ENCODE peak calls at places on chromosomes 12 and 14, in eight cellular contexts. L is body of pancreas, O is stomach, Y is IMR-90, F is sigmoid colon, W is tibial nerve, N is adrenal gland, H is ovary. G is an unnamed sample. For H3K4me1, the result is how much of the 10 kb centered on the place peaks cover.

GRCh38 chr12:57449375-57449774 is 5.7 kb upstream of the INHBE start:
- DNase-seq in L (no peak), O (no peak), Y (no peak), F (no peak), W (no peak), N (no peak), H (no peak), G (no peak)

GRCh38 chr12:49661191-49661590 is 37.8 kb downstream of the PRPF40B start:
- DNase-seq in L (no peak), O (no peak), Y (no peak), F (no peak), W (no peak), N (no peak), H (no peak), G (no peak)

GRCh38 chr14:103628684-103629502 is at the start of gene KLC1:
- DNase-seq in L (peak), O (peak), Y (peak), F (peak), W (peak), N (peak), H (peak), G (peak)

GRCh38 chr12:7078163-7078562 is 14.1 kb downstream of the C1R start:
- DNase-seq in L (no peak), O (no peak), Y (no peak), F (no peak), W (no peak), N (no peak), H (no peak), G (no peak)

GRCh38 chr14:104941508-104942365 is 17.1 kb downstream of the PLD4 start:
- DNase-seq in L (no peak), O (no peak), Y (no peak), F (peak), W (no peak), N (no peak), H (no peak), G (no peak)

GRCh38 chr14:37599527-37600368 is 4.3 kb downstream of the TTC6 start:
- DNase-seq in L (no peak), O (no peak), Y (no peak), F (no peak), W (no peak), N (no peak), H (no peak), G (no peak)

GRCh38 chr14:97626088-97626487 is 828.9 kb downstream of the VRK1 start:
- DNase-seq in L (no peak), O (no peak), Y (no peak), F (no peak), W (no peak), N (no peak), H (no peak), G (no peak)

GRCh38 chr14:39884091-39884490 is 451.9 kb upstream of the FBXO33 start:
- DNase-seq in L (no peak), O (no peak), Y (no peak), F (no peak), W (no peak), N (no peak), H (no peak), G (no peak)

GRCh38 chr14:25484194-25484593 is 434.2 kb upstream of the STXBP6 start:
- DNase-seq in L (no peak), O (no peak), Y (no peak), F (no peak), W (no peak), N (no peak), H (no peak), G (no peak)

GRCh38 chr14:55803506-55804197 is 223.6 kb downstream of the KTN1 start:
- DNase-seq in L (no peak), O (no peak), Y (no peak), F (no peak), W (no peak), N (no peak), H (no peak), G (no peak)

GRCh38 chr12:93402333-93403311 is 24.9 kb downstream of the NUDT4 start:
- DNase-seq in L (no peak), O (no peak), Y (no peak), F (no peak), W (no peak), N (no peak), H (no peak), G (no peak)

GRCh38 chr12:104060791-104061190 is 3.5 kb upstream of the HCFC2 start:
- DNase-seq in L (no peak), O (no peak), Y (no peak), F (no peak), W (no peak), N (no peak), H (no peak), G (no peak)

GRCh38 chr12:100651694-100652093 is 78.2 kb downstream of the GAS2L3 start:
- DNase-seq in L (no peak), O (no peak), Y (no peak), F (no peak), W (no peak), N (no peak), H (no peak), G (no peak)

GRCh38 chr12:25590021-25590721 is 37.1 kb upstream of the LMNTD1 start:
- DNase-seq in L (no peak), O (no peak), Y (no peak), F (no peak), W (no peak), N (no peak), H (no peak), G (no peak)

GRCh38 chr12:81080431-81080983 is 2.6 kb downstream of the ACSS3 start:
- DNase-seq in L (no peak), O (no peak), Y (peak), F (no peak), W (no peak), N (no peak), H (no peak), G (peak)

GRCh38 chr12:101570022-101570421 is 24.7 kb upstream of the MYBPC1 start:
- DNase-seq in L (no peak), O (no peak), Y (peak), F (no peak), W (no peak), N (no peak), H (no peak), G (peak)

GRCh38 chr12:101552277-101552676 is 42.5 kb upstream of the MYBPC1 start:
- DNase-seq in L (no peak), O (no peak), Y (peak), F (no peak), W (no peak), N (no peak), H (peak), G (no peak)

GRCh38 chr12:1932264-1932777 is 13.9 kb upstream of the CACNA2D4 start:
- DNase-seq in L (no peak), O (peak), Y (no peak), F (peak), W (no peak), N (peak), H (no peak), G (peak)

GRCh38 chr14:71319646-71320045 is 412.4 kb downstream of the PCNX1 start:
- DNase-seq in L (no peak), O (no peak), Y (peak), F (no peak), W (no peak), N (peak), H (no peak), G (no peak)

GRCh38 chr12:76329163-76329562 is 19.1 kb downstream of the BBS10 start:
- DNase-seq in L (no peak), O (no peak), Y (peak), F (no peak), W (no peak), N (no peak), H (no peak), G (no peak)

GRCh38 chr14:51394391-51394790 is 154.3 kb downstream of the TMX1 start:
- DNase-seq in L (no peak), O (no peak), Y (peak), F (no peak), W (no peak), N (no peak), H (no peak), G (peak)

GRCh38 chr12:21894792-21895392 is 46.3 kb downstream of the ABCC9 start:
- DNase-seq in L (no peak), O (no peak), Y (peak), F (peak), W (no peak), N (no peak), H (no peak), G (no peak)

GRCh38 chr14:76867536-76868452 is 41.6 kb downstream of the LRRC74A start:
- DNase-seq in L (no peak), O (peak), Y (no peak), F (no peak), W (no peak), N (no peak), H (no peak), G (no peak)

GRCh38 chr12:76595056-76595455 is 35.5 kb upstream of the OSBPL8 start:
- DNase-seq in L (no peak), O (no peak), Y (no peak), F (no peak), W (no peak), N (no peak), H (no peak), G (no peak)

GRCh38 chr14:95207475-95208253 is 50.3 kb upstream of the DICER1 start:
- DNase-seq in L (no peak), O (no peak), Y (no peak), F (peak), W (no peak), N (no peak), H (no peak), G (no peak)

DNA sequence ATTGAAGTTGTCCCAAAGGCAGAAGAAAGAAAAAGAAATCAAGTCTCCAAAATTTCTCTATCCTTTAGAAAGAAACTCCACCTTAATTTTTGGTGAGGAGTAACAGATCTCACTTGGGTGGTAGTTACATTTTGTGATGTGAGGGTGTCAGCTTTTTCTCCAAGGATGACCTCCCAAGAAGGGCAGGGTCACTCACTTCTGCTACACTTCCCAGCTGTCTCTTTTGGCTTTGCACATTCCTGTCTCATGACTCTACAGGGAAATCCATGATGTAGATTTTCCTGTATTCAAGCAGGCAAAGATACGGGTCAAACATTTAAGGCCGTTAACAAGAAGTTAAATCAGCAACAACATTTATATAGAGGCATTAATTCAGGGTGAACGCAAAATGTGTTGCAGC is 1016.4 kb downstream of the NRXN3 start:
- DNase-seq in L (no peak), O (no peak), Y (peak), F (no peak), W (no peak), N (no peak), H (no peak), G (no peak)
- H3K27ac ChIP-seq in L (no peak), O (no peak), Y (no peak), F (no peak), W (no peak), N (no peak), H (no peak), G (no peak)

GRCh38 chr14:85577542-85578140 is 47.7 kb downstream of the FLRT2 start:
- DNase-seq in L (no peak), O (no peak), Y (no peak), F (no peak), W (no peak), N (no peak), H (no peak), G (no peak)
- H3K4me1 ChIP-seq in L (half or more), O (under half), Y (under half), F (under half), W (half or more), N (under half), H (under half), G (under half)

DNA sequence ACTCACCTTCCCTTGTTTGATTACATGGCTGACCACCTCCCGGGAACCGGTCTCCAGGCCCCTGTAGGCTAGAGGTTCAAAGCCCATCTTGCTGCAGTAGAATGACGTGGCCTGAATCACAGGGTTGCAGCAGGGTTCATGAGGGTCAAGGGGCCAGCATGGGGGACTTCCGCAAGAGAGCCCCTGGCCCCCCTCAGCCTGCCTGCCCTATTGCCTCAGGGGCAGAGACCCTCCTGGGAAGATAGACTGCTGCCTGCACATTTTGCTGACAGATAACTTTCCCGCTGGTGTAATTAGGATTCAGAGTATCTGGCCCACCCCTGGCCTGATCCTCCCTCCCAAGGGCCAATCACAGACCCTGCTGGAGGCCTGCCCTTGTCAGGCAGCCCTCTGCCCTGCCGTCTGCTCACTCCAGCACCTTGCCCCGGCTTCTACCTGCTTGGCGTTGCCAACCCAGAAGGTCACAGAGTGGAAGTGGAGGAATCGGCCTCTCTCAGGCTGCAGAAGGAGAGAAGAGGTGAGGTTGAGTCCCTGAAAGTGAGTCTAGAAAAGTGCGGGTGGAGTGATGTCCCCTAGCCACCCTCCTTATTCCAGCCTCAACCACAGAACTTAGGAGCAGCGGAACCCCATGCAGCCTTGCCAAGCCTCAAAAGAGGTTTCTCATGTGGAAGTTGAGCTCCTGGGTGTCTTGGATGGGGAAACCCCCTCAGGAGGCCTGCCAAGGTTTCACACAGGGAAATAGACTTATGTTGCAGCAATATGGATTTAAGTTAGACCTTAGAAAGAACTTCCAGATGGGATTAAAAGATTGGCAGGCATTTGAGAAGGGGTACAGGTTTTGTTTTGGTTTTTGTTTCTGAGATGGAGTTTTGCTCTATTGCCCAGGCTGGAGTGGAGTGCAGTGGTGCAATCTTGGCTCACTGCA is 1.1 kb downstream of the HPD start:
- DNase-seq in L (no peak), O (no peak), Y (no peak), F (no peak), W (no peak), N (no peak), H (no peak), G (no peak)
- TF ChIP-seq POLR2A in L (no peak), O (no peak), Y (no peak), F (no peak), W (no peak), N (no peak), H (no peak), G (no peak)

DNA sequence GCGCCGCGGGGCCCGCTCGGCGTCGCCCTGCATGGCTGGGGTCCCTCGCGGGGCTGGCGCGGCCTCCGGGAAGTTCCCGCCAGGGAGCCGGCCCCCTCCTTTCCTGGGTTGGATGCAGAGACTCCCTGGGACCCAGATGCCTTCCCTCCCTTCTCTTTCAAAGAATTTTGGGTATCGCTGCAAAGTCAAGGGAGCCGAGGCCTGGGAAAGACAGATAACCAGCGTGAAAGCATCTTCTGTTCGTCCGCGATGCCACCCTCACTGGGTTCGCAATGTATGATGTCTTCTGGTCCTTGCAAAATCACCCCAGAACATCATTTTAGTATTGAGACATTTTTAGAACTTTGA is 436 bp downstream of the IRAK3 start:
- DNase-seq in L (no peak), O (no peak), Y (no peak), F (no peak), W (no peak), N (no peak), H (no peak), G (no peak)
- H3K27ac ChIP-seq in L (peak), O (peak), Y (no peak), F (peak), W (peak), N (peak), H (peak), G (peak)

GRCh38 chr14:93032301-93032929 is 83.3 kb downstream of the ITPK1 start:
- DNase-seq in L (no peak), O (no peak), Y (no peak), F (no peak), W (no peak), N (no peak), H (no peak), G (no peak)

GRCh38 chr14:93029911-93030555 is 85.7 kb downstream of the ITPK1 start:
- DNase-seq in L (no peak), O (no peak), Y (peak), F (no peak), W (no peak), N (no peak), H (no peak), G (no peak)

GRCh38 chr14:93033039-93033982 is 82.4 kb downstream of the ITPK1 start:
- DNase-seq in L (no peak), O (no peak), Y (no peak), F (no peak), W (no peak), N (no peak), H (no peak), G (no peak)

GRCh38 chr14:93030761-93031160 is 85.0 kb downstream of the ITPK1 start:
- DNase-seq in L (no peak), O (no peak), Y (no peak), F (no peak), W (no peak), N (no peak), H (no peak), G (no peak)

DNA sequence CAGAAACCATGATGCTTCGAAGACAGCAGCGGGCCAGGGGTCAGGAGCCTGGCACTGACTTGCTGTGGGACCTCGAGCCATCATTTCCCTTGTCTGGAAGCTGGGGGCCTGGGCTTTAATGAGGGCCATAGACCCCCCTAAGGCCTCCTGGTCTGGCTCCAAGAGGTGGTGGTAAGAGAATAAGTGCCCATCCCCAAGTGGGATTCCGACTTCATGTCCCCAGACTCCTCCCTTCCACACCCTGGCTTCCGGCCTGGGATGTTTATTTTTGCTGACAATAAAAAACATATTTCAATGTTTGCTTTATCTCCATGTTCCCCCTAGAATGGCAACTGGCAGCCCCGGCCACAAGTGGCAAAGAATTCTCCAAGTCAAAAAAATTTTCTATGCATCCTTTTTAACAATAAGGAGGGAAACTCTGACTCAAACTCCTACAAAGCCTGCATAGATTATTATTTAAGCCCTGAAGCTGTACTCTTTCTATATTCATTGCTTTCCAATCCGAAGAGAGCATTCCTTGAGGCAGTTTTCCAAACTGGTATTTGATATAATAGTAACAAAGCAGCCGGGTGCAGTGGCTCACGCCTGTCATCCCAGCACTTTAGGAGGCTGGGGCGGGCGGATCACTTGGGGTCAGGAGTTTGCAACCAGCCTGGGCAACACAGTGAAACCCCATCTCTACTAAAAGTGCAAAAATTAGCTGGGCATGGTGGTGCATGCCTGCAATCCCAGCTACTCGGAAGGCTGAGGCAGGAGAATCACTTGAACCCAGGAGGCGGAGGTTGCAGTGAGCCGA is 84.0 kb downstream of the ITPK1 start:
- DNase-seq in L (no peak), O (no peak), Y (no peak), F (no peak), W (no peak), N (no peak), H (no peak), G (no peak)
- H3K4me1 ChIP-seq in L (under half), O (under half), Y (under half), F (half or more), W (half or more), N (under half), H (under half), G (under half)

GRCh38 chr12:112841891-112842290 is 50.3 kb downstream of the RPH3A start:
- DNase-seq in L (no peak), O (no peak), Y (no peak), F (no peak), W (no peak), N (no peak), H (no peak), G (no peak)
- TF ChIP-seq POLR2A in L (no peak), O (no peak), Y (no peak), F (no peak), W (no peak), N (no peak), H (no peak), G (no peak)